ENCODE peak calls at places on chromosome 12, in four cellular contexts. One of them, this sample, is unnamed.

GRCh38 chr12:79566452-79566851 is 124.3 kb downstream of the PAWR start:
- DNase-seq in HCT116: no peak
- DNase-seq in stomach: no peak
- DNase-seq in heart left ventricle: no peak
- DNase-seq in this sample: no peak

GRCh38 chr12:86772688-86773087 is 516.5 kb upstream of the MGAT4C start:
- DNase-seq in HCT116: no peak
- DNase-seq in stomach: no peak
- DNase-seq in heart left ventricle: no peak
- DNase-seq in this sample: no peak

GRCh38 chr12:54463484-54463883 is 9.9 kb downstream of the GTSF1 start:
- DNase-seq in HCT116: no peak
- DNase-seq in stomach: no peak
- DNase-seq in heart left ventricle: no peak
- DNase-seq in this sample: no peak

GRCh38 chr12:53770281-53770680 is 18.5 kb upstream of the CISTR start:
- DNase-seq in HCT116: peak; percentile 42
- DNase-seq in stomach: no peak
- DNase-seq in heart left ventricle: no peak
- DNase-seq in this sample: no peak

GRCh38 chr12:54393350-54393655 is 8.8 kb upstream of the ZNF385A start:
- DNase-seq in HCT116: no peak
- DNase-seq in stomach: no peak
- DNase-seq in heart left ventricle: no peak
- DNase-seq in this sample: no peak

GRCh38 chr12:121388421-121388981 is 11.4 kb upstream of the RNF34 start:
- DNase-seq in HCT116: no peak
- DNase-seq in stomach: no peak
- DNase-seq in heart left ventricle: no peak
- DNase-seq in this sample: no peak

GRCh38 chr12:74476234-74476633 is 61.4 kb upstream of the ATXN7L3B start:
- DNase-seq in HCT116: no peak
- DNase-seq in stomach: no peak
- DNase-seq in heart left ventricle: no peak
- DNase-seq in this sample: no peak

GRCh38 chr12:127145929-127146789 is 1120.8 kb upstream of the TMEM132C start:
- DNase-seq in HCT116: peak; percentile 28
- DNase-seq in stomach: peak; percentile 69
- DNase-seq in heart left ventricle: peak; percentile 72
- DNase-seq in this sample: peak; percentile 90

GRCh38 chr12:62898568-62898967 is 36.4 kb downstream of the PPM1H start:
- DNase-seq in HCT116: no peak
- DNase-seq in stomach: no peak
- DNase-seq in heart left ventricle: no peak
- DNase-seq in this sample: no peak

GRCh38 chr12:65209655-65210043 is 40.3 kb downstream of the LEMD3 start:
- DNase-seq in HCT116: no peak
- DNase-seq in stomach: no peak
- DNase-seq in heart left ventricle: no peak
- DNase-seq in this sample: no peak

GRCh38 chr12:81992461-81992860 is 233.3 kb upstream of the PPFIA2 start:
- DNase-seq in HCT116: peak; percentile 21
- DNase-seq in stomach: peak; percentile 34
- DNase-seq in heart left ventricle: no peak
- DNase-seq in this sample: no peak

GRCh38 chr12:90261283-90261682 is 552.6 kb upstream of the ATP2B1 start:
- DNase-seq in HCT116: no peak
- DNase-seq in stomach: no peak
- DNase-seq in heart left ventricle: no peak
- DNase-seq in this sample: no peak

GRCh38 chr12:81872400-81872799 is 113.2 kb upstream of the PPFIA2 start:
- DNase-seq in HCT116: no peak
- DNase-seq in stomach: no peak
- DNase-seq in heart left ventricle: no peak
- DNase-seq in this sample: no peak

GRCh38 chr12:121858662-121859572 is at the start of gene HPD:
- DNase-seq in HCT116: no peak
- DNase-seq in stomach: no peak
- DNase-seq in heart left ventricle: peak; percentile 73
- DNase-seq in this sample: no peak

GRCh38 chr12:10305411-10305810 is 2.3 kb upstream of the KLRD1 start:
- DNase-seq in HCT116: no peak
- DNase-seq in stomach: no peak
- DNase-seq in heart left ventricle: no peak
- DNase-seq in this sample: no peak

GRCh38 chr12:84497819-84498218 is 414.8 kb downstream of the SLC6A15 start:
- DNase-seq in HCT116: peak; percentile 16
- DNase-seq in stomach: no peak
- DNase-seq in heart left ventricle: no peak
- DNase-seq in this sample: no peak

GRCh38 chr12:6647083-6647604 is at the start of gene ACRBP:
- DNase-seq in HCT116: no peak
- DNase-seq in stomach: peak; percentile 83
- DNase-seq in heart left ventricle: peak; percentile 80
- DNase-seq in this sample: no peak
- TF ChIP-seq POLR2A in HCT116: no peak
- TF ChIP-seq POLR2A in stomach: no peak
- TF ChIP-seq POLR2A in heart left ventricle: no peak
- TF ChIP-seq POLR2A in this sample: no peak

DNA sequence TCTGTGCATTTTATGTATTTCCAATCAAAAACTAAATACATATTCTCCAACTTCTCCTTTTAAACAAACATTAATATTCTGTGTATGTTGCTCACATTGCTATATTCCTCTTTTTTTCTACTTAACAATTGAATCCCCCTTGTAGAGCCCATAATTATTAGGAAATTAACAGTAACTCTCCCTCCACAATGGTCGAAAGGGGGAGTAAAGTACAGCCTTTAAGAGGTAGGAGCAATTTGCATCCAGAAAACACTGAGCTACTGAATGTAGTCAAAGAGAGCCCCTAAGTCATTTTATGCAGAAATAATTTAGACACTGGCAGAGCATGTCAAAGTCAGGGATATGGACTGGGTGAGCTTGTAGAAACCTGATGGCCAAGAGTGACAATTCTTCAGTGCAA is 57.2 kb upstream of the SCN8A start:
- DNase-seq in HCT116: no peak
- DNase-seq in stomach: no peak
- DNase-seq in heart left ventricle: no peak
- DNase-seq in this sample: no peak
- TF ChIP-seq CTCF in HCT116: peak; percentile 8
- TF ChIP-seq CTCF in stomach: no peak
- TF ChIP-seq CTCF in heart left ventricle: no peak
- TF ChIP-seq CTCF in this sample: no peak

GRCh38 chr12:509494-509893 is 49.8 kb downstream of the B4GALNT3 start:
- DNase-seq in HCT116: no peak
- DNase-seq in stomach: peak; percentile 25
- DNase-seq in heart left ventricle: no peak
- DNase-seq in this sample: no peak
- H3K4me1 ChIP-seq in HCT116: peaks cover 21% of the 10 kb centered on the region
- H3K4me1 ChIP-seq in stomach: peaks cover 25% of the 10 kb centered on the region
- H3K4me1 ChIP-seq in heart left ventricle: peaks cover 24% of the 10 kb centered on the region
- H3K4me1 ChIP-seq in this sample: peaks cover 4% of the 10 kb centered on the region

DNA sequence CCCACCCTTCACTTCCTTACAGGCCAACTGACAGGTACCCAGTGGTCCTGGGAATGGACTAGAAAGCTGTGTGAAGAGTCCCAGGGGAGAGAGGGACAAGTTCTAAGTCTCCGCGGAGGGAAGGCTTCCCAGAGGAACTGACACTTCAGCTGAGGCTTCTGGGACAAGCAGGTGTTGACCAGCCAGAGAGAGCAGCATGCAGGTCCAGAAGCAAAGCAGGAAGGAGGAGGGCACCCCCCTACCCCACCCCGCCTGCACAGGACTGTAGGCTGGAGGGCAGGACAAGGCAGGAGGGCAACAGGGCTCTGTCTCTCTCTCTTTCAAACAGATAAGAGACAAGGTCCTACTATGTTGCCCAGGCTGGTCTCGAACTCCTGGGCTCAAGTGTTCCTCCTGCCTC is 58.2 kb upstream of the CORO1C start:
- DNase-seq in HCT116: no peak
- DNase-seq in stomach: no peak
- DNase-seq in heart left ventricle: no peak
- DNase-seq in this sample: no peak
- TF ChIP-seq POLR2A in HCT116: no peak
- TF ChIP-seq POLR2A in stomach: no peak
- TF ChIP-seq POLR2A in heart left ventricle: no peak
- TF ChIP-seq POLR2A in this sample: no peak

GRCh38 chr12:77070382-77071294 is 5.3 kb upstream of the E2F7 start:
- DNase-seq in HCT116: no peak
- DNase-seq in stomach: no peak
- DNase-seq in heart left ventricle: no peak
- DNase-seq in this sample: no peak

GRCh38 chr12:77072833-77073495 is 7.6 kb upstream of the E2F7 start:
- DNase-seq in HCT116: no peak
- DNase-seq in stomach: no peak
- DNase-seq in heart left ventricle: no peak
- DNase-seq in this sample: no peak
- TF ChIP-seq CTCF in HCT116: no peak
- TF ChIP-seq CTCF in stomach: no peak
- TF ChIP-seq CTCF in heart left ventricle: no peak
- TF ChIP-seq CTCF in this sample: no peak

DNA sequence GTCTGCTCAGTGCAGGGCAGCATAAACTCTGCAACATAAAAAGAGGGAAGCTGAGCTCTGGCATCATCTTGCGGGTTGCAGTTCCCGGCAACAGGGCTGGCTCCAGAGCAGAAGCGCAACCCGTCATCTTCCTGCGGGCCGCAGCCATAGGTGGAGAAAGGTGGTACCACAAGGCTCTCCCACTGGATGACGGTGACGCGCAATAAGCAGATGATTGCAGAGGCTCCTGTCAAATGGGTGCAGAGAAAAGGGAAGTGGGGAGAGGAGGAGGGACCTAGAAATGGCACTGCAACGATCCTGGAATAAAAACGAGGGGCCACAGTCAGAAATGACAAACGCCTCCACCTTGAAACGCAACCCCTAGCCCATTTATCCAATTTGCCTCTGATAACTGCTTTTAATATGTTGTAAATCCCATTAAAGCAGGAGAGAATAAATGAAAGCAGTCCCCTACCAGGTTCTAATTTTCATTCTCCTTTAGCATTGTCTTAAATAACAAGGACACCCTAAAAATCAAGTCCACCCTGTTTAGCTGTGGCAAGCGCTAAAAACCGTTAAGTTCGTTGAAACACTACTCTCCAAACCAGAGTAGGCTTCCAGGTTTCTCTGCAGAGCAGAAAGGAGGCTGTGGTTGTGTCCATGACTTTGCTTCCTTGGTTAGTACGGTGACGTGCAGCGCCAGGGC is 30.9 kb upstream of the TUBA1C start:
- DNase-seq in HCT116: no peak
- DNase-seq in stomach: peak; percentile 45
- DNase-seq in heart left ventricle: peak; percentile 63
- DNase-seq in this sample: no peak
- H3K4me1 ChIP-seq in HCT116: peaks cover 4% of the 10 kb centered on the region
- H3K4me1 ChIP-seq in stomach: peaks cover 19% of the 10 kb centered on the region
- H3K4me1 ChIP-seq in heart left ventricle: peaks cover 12% of the 10 kb centered on the region
- H3K4me1 ChIP-seq in this sample: peaks cover 25% of the 10 kb centered on the region

This sample was measured in esophagus muscularis mucosa.